ENCODE peak calls at places on chromosomes 3 and 15, in five cellular contexts. R is mesendoderm, L is brain microvascular endothelial cell, F is adrenal gland, G is neuronal stem cell. K is an unnamed sample.

GRCh38 chr3:134883697-134884385 is 88.8 kb downstream of the EPHB1 start:
- DNase-seq in R (no peak), L (no peak), F (no peak), G (no peak), K (no peak)

GRCh38 chr3:14274999-14275961 is 96.7 kb downstream of the LSM3 start:
- DNase-seq in R (peak), L (no peak), F (no peak), G (no peak), K (peak)

GRCh38 chr3:190696777-190697501 is 165.6 kb downstream of the GMNC start:
- DNase-seq in R (peak), L (no peak), F (peak), G (peak), K (no peak)

GRCh38 chr15:62697636-62698035 is 344.9 kb upstream of the TPM1 start:
- DNase-seq in R (no peak), L (no peak), F (no peak), G (no peak), K (no peak)

GRCh38 chr3:181052256-181052655 is 62.7 kb upstream of the DNAJC19 start:
- DNase-seq in R (peak), L (peak), F (no peak), G (no peak), K (peak)

GRCh38 chr3:195065142-195065863 is 205.7 kb downstream of the XXYLT1 start:
- DNase-seq in R (no peak), L (no peak), F (no peak), G (no peak), K (no peak)

GRCh38 chr15:38683382-38684242 is 119.0 kb upstream of the RASGRP1 start:
- DNase-seq in R (peak), L (peak), F (peak), G (peak), K (peak)

GRCh38 chr3:194688207-194688711 is 2.6 kb downstream of the FAM43A start:
- DNase-seq in R (peak), L (no peak), F (peak), G (peak), K (peak)

GRCh38 chr15:40782609-40783227 is 12.9 kb downstream of the C15orf62 start:
- DNase-seq in R (peak), L (no peak), F (peak), G (no peak), K (peak)

GRCh38 chr3:17118771-17119170 is 234.0 kb downstream of the PLCL2 start:
- DNase-seq in R (no peak), L (no peak), F (no peak), G (no peak), K (peak)

GRCh38 chr15:101420232-101420631 is 69.3 kb downstream of the PCSK6 start:
- DNase-seq in R (no peak), L (no peak), F (no peak), G (no peak), K (no peak)

GRCh38 chr3:15703346-15703745 is 94.4 kb downstream of the ANKRD28 start:
- DNase-seq in R (peak), L (no peak), F (no peak), G (no peak), K (no peak)

GRCh38 chr15:85642054-85642692 is 152.6 kb downstream of the KLHL25 start:
- DNase-seq in R (no peak), L (no peak), F (no peak), G (no peak), K (no peak)

GRCh38 chr15:52243697-52244555 is 51.7 kb downstream of the MYO5C start:
- DNase-seq in R (no peak), L (no peak), F (no peak), G (no peak), K (no peak)

GRCh38 chr15:42080585-42081462 is 13.5 kb downstream of the PLA2G4D start:
- DNase-seq in R (peak), L (peak), F (no peak), G (no peak), K (no peak)

GRCh38 chr15:32981536-32981935 is 213.0 kb downstream of the FMN1 start:
- DNase-seq in R (no peak), L (no peak), F (no peak), G (no peak), K (no peak)

GRCh38 chr3:45993421-45994027 is 2.1 kb downstream of the FYCO1 start:
- DNase-seq in R (no peak), L (no peak), F (no peak), G (no peak), K (no peak)

GRCh38 chr15:34855397-34855796 is 60.0 kb upstream of the ACTC1 start:
- DNase-seq in R (no peak), L (no peak), F (no peak), G (no peak), K (no peak)

GRCh38 chr3:18189651-18190050 is 235.5 kb downstream of the SATB1 start:
- DNase-seq in R (no peak), L (peak), F (no peak), G (no peak), K (no peak)

GRCh38 chr3:162973518-162973917 is 1476.9 kb downstream of the OTOL1 start:
- DNase-seq in R (no peak), L (no peak), F (no peak), G (no peak), K (no peak)

GRCh38 chr3:124381565-124382333 is 348.5 kb upstream of the UMPS start:
- DNase-seq in R (no peak), L (no peak), F (no peak), G (no peak), K (no peak)

GRCh38 chr3:23671901-23672589 is 133.7 kb upstream of the UBE2E1 start:
- DNase-seq in R (no peak), L (no peak), F (no peak), G (no peak), K (no peak)

GRCh38 chr15:48861813-48862431 is 16.0 kb upstream of the EID1 start:
- DNase-seq in R (peak), L (no peak), F (peak), G (peak), K (no peak)

GRCh38 chr3:193124861-193125260 is 116.2 kb upstream of the PLAAT1 start:
- DNase-seq in R (no peak), L (no peak), F (no peak), G (no peak), K (no peak)

GRCh38 chr15:94526071-94526689 is 294.8 kb downstream of the MCTP2 start:
- DNase-seq in R (peak), L (peak), F (no peak), G (no peak), K (peak)

GRCh38 chr3:126481808-126482502 is 6.3 kb upstream of the ZXDC start:
- DNase-seq in R (no peak), L (no peak), F (no peak), G (no peak), K (no peak)

GRCh38 chr15:25712192-25712960 is 150.8 kb downstream of the ATP10A start:
- DNase-seq in R (no peak), L (no peak), F (no peak), G (no peak), K (peak)

GRCh38 chr3:49199244-49199899 is 28.0 kb downstream of the KLHDC8B start:
- DNase-seq in R (no peak), L (peak), F (peak), G (no peak), K (peak)

GRCh38 chr3:112623717-112624116 is 17.2 kb downstream of the CCDC80 start:
- DNase-seq in R (no peak), L (no peak), F (no peak), G (no peak), K (no peak)

K was measured in islet precursor cell.